ENCODE peak calls at places on chromosomes 16 and 17, in four cellular contexts. One of them, this sample, is unnamed.
A peak's percentile ranks its signal among the peaks of the same experiment; 100 is the strongest.

GRCh38 chr16:8704098-8704497 is 29.7 kb downstream of the ABAT start:
- DNase-seq in heart right ventricle: no peak
- DNase-seq in upper lobe of right lung: no peak
- DNase-seq in H9: no peak
- DNase-seq in this sample: no peak

GRCh38 chr16:3182608-3183444 is 5.2 kb upstream of the OR1F1 start:
- DNase-seq in upper lobe of right lung: no peak
- DNase-seq in H9: peak; percentile 84
- DNase-seq in heart right ventricle: no peak
- DNase-seq in this sample: peak; percentile 78

GRCh38 chr16:78249056-78249455 is 149.6 kb downstream of the WWOX start:
- DNase-seq in heart right ventricle: peak; percentile 11
- DNase-seq in upper lobe of right lung: peak; percentile 77
- DNase-seq in H9: peak; percentile 63
- DNase-seq in this sample: peak; percentile 15

GRCh38 chr16:84675423-84675822 is 24.4 kb upstream of the USP10 start:
- DNase-seq in heart right ventricle: no peak
- DNase-seq in upper lobe of right lung: no peak
- DNase-seq in H9: no peak
- DNase-seq in this sample: no peak

GRCh38 chr16:1333149-1333812 is at the start of gene BAIAP3:
- DNase-seq in H9: peak; percentile 70
- DNase-seq in heart right ventricle: no peak
- DNase-seq in upper lobe of right lung: no peak
- DNase-seq in this sample: peak; percentile 74

GRCh38 chr16:84150926-84151325 is 5.8 kb downstream of the DNAAF1 start:
- DNase-seq in heart right ventricle: no peak
- DNase-seq in H9: no peak
- DNase-seq in upper lobe of right lung: peak; percentile 6
- DNase-seq in this sample: no peak

GRCh38 chr17:37774508-37774907 is 29.6 kb upstream of the HNF1B start:
- DNase-seq in heart right ventricle: no peak
- DNase-seq in upper lobe of right lung: no peak
- DNase-seq in H9: no peak
- DNase-seq in this sample: no peak

GRCh38 chr16:6016530-6017184 is 919.1 kb upstream of the EEF2KMT start:
- DNase-seq in heart right ventricle: no peak
- DNase-seq in H9: peak; percentile 45
- DNase-seq in upper lobe of right lung: no peak
- DNase-seq in this sample: peak; percentile 47

GRCh38 chr16:52545544-52546262 is 1.2 kb downstream of the TOX3 start:
- DNase-seq in H9: no peak
- DNase-seq in upper lobe of right lung: no peak
- DNase-seq in heart right ventricle: no peak
- DNase-seq in this sample: peak; percentile 26

GRCh38 chr17:42190491-42191180 is 3.7 kb downstream of the GHDC start:
- DNase-seq in H9: peak; percentile 26
- DNase-seq in upper lobe of right lung: no peak
- DNase-seq in heart right ventricle: no peak
- DNase-seq in this sample: no peak

GRCh38 chr17:74206332-74206818 is 2.9 kb downstream of the RPL38 start:
- DNase-seq in heart right ventricle: no peak
- DNase-seq in H9: no peak
- DNase-seq in upper lobe of right lung: no peak
- DNase-seq in this sample: no peak

DNA sequence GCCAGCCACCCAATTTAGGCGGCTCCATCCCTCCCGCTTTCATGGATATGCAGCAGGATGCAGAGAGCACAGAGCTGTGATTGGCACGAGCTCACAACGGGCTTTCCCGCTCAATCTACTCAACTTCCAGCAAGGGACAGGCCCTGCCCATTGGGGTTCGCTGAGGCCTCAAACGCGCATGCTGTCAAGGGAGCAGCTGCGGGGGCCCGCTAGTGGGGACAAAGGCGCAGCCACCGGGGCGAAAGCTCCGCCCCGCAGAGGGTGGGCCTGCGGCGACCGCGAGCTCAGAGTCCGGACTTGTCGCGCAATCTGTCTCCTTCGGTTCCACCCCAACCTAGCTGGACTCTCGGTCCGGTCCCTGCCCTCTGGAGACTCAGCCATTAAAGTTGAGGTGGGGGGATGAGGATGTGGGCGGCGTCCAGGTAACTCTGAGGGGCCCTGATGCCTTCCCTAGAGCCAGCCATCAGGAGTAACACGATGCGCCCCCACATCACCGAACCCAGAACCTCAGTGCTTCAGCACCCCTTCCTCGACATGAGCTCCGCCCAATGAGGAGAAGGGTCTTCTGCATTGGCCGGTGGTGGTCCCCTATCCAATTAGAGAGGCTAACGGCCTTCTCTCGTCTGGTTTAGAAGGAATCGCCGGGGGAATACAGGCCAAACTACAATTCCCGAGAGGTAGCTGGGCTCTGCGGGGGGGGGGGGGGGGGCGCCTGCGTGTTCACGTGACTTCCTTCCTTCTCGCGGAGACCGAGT is 489 bp upstream of the NFATC3 start:
- DNase-seq in heart right ventricle: peak; percentile 92
- DNase-seq in H9: peak; percentile 99
- DNase-seq in upper lobe of right lung: peak; percentile 96
- DNase-seq in this sample: peak; percentile 77
- TF ChIP-seq CTCF in heart right ventricle: peak; percentile 26
- TF ChIP-seq CTCF in H9: no peak
- TF ChIP-seq CTCF in upper lobe of right lung: peak; percentile 31
- TF ChIP-seq CTCF in this sample: no peak

GRCh38 chr17:33227911-33228310 is 65.2 kb downstream of the ASIC2 start:
- DNase-seq in H9: no peak
- DNase-seq in heart right ventricle: no peak
- DNase-seq in upper lobe of right lung: no peak
- DNase-seq in this sample: no peak
- TF ChIP-seq CTCF in H9: no peak
- TF ChIP-seq CTCF in heart right ventricle: no peak
- TF ChIP-seq CTCF in upper lobe of right lung: no peak
- TF ChIP-seq CTCF in this sample: no peak

DNA sequence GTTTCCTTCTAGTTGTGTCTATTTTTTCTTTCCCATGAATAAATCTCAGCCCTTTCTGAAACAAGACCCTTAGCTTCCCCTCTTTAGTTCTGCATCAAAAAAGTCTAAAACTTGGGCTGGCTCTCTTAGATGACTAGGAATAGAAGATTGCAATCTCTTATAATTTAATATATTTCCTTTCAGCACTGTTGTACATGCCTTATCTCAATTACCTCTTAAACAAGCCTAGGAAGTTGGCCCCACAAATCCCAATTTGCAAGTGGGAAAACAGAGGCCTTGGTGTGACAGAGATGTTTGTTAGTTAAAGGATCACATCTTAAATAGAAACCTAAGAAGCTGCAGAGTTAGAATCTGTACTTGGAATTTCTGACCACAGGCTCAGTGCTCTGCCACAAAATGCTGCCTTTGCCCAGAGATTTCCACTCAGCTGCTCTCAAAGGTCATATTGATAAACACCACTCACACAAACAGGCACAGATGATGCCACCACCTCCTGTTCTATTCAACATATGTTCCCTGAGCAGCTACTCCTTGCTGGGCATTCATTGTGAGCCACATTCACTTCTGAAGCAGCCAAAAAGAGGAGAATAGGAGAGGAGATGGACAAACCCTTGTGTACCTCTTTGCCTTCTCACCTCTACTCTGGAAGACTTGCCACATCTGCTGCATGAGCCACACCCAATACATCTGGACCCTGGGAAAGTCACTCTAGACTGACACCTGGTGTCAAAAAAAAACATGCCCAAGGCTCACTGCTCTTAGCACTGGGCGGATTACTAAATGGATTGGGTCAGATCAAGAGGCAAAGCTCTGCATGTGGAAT is 5.5 kb downstream of the CCDC182 start:
- DNase-seq in heart right ventricle: no peak
- DNase-seq in H9: peak; percentile 60
- DNase-seq in upper lobe of right lung: no peak
- DNase-seq in this sample: no peak
- TF ChIP-seq CTCF in heart right ventricle: peak; percentile 44
- TF ChIP-seq CTCF in H9: peak; percentile 70
- TF ChIP-seq CTCF in upper lobe of right lung: peak; percentile 21
- TF ChIP-seq CTCF in this sample: no peak

GRCh38 chr16:27869411-27869810 is 194.1 kb downstream of the GSG1L start:
- DNase-seq in upper lobe of right lung: no peak
- DNase-seq in heart right ventricle: no peak
- DNase-seq in H9: no peak
- DNase-seq in this sample: no peak

GRCh38 chr16:27870116-27870798 is 193.3 kb downstream of the GSG1L start:
- DNase-seq in H9: no peak
- DNase-seq in heart right ventricle: no peak
- DNase-seq in upper lobe of right lung: no peak
- DNase-seq in this sample: no peak

GRCh38 chr16:27862953-27863352 is 200.6 kb downstream of the GSG1L start:
- DNase-seq in H9: no peak
- DNase-seq in heart right ventricle: no peak
- DNase-seq in upper lobe of right lung: no peak
- DNase-seq in this sample: no peak

GRCh38 chr16:27863377-27863776 is 200.1 kb downstream of the GSG1L start:
- DNase-seq in upper lobe of right lung: no peak
- DNase-seq in H9: no peak
- DNase-seq in heart right ventricle: no peak
- DNase-seq in this sample: no peak

GRCh38 chr16:27867122-27868110 is 196.1 kb downstream of the GSG1L start:
- DNase-seq in upper lobe of right lung: peak; percentile 85
- DNase-seq in heart right ventricle: peak; percentile 28
- DNase-seq in H9: peak; percentile 93
- DNase-seq in this sample: peak; percentile 77
- TF ChIP-seq CTCF in upper lobe of right lung: peak; percentile 31
- TF ChIP-seq CTCF in heart right ventricle: peak; percentile 54
- TF ChIP-seq CTCF in H9: peak; percentile 86
- TF ChIP-seq CTCF in this sample: peak; percentile 77